ENCODE peak calls at places on chromosomes 7 and 10, in seven cellular contexts. X, N, R, I, P, J and H are unnamed samples.

GRCh38 chr10:122140941-122141623 is 130.0 kb upstream of the BTBD16 start:
- DNase-seq in X (peak; percentile 98), P (peak; percentile 94), N (no peak), J (no peak), R (no peak), I (no peak), H (peak; percentile 94)

GRCh38 chr10:57880441-57881301 is 387.0 kb downstream of the IPMK start:
- DNase-seq in I (no peak), N (no peak), R (no peak), J (no peak), X (no peak), P (no peak), H (no peak)

GRCh38 chr7:127908430-127909258 is 122.6 kb downstream of the LRRC4 start:
- DNase-seq in X (no peak), R (no peak), P (no peak), J (no peak), I (no peak), N (no peak), H (no peak)

GRCh38 chr10:97173036-97173435 is 12.7 kb downstream of the SLIT1 start:
- DNase-seq in X (peak; percentile 33), N (no peak), J (no peak), I (no peak), R (no peak), P (no peak), H (no peak)

GRCh38 chr7:90178592-90179279 is 24.5 kb downstream of the STEAP1 start:
- DNase-seq in J (no peak), X (no peak), R (no peak), N (no peak), P (no peak), I (no peak), H (no peak)

GRCh38 chr10:132980426-132981172 is 38.2 kb upstream of the CFAP46 start:
- DNase-seq in R (no peak), N (no peak), I (no peak), P (no peak), X (no peak), J (no peak), H (peak; percentile 32)

GRCh38 chr7:66627151-66627681 is 1.5 kb upstream of the KCTD7 start:
- DNase-seq in R (no peak), X (no peak), J (no peak), I (no peak), N (no peak), P (no peak), H (no peak)

GRCh38 chr10:125205431-125205830 is 45.1 kb upstream of the CTBP2 start:
- DNase-seq in X (no peak), R (no peak), J (no peak), P (no peak), N (no peak), I (no peak), H (no peak)

GRCh38 chr10:43230101-43230908 is 36.6 kb downstream of the RASGEF1A start:
- DNase-seq in X (peak; percentile 57), J (no peak), P (no peak), R (peak; percentile 33), N (peak; percentile 33), I (no peak), H (peak; percentile 5)

DNA sequence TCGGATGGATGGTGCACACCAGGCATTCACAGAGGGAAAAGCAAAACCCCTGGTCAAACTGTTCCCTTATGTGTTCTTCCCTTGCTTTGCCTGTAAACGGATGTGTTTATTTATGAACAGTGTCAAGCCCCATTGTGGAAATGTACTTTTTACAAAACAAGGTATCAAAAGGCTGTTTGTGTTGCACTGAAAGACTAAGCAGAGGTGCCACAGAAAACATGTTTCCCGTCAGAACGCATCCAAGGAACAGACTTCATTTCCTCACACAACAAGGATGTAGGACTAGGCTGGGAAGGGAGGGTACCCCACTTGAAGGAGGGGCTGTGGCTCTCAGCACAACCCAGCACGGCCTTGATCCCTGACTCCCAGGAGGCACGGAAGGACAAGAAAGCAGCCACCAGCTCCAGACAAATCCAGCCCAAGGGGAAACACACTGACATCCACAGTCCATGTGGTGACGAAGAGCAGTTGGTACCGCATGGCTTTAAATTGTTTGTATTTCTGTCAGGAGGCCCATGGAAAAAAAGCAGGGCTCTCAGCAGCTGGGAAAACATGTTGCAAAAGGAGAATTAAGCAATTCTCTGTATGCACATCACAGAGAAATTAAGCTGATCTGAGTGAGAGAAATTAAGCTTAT is 85.6 kb downstream of the RNF216 start:
- DNase-seq in R (no peak), J (no peak), I (peak; percentile 57), P (no peak), X (peak; percentile 86), N (no peak), H (peak; percentile 64)
- H3K27ac ChIP-seq in R (peak overlapping the region; percentile 61), J (no peak overlapping the region), I (peak overlapping the region; percentile 81), P (peak overlapping the region; percentile 99), X (peak overlapping the region; percentile 87), N (no peak overlapping the region), H (peak overlapping the region; percentile 77)

DNA sequence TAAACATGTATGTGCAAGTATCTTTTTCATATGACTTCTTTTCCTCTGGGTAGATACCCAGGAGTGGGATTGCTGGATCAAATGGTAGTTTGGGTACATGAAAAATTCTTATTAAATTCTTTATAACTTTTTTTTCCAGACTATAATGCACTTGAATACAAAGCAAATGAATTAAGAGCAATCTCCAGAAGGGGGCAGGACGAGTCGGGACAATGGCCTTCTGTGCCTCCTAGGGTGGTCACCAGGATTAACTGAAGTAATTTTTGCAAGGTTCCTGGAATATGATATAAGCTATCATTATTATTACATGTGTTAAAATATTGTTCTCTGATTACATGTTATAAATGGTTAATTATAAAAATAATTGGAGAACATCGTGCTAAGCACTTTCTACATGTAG is 127.2 kb downstream of the PPP1R17 start:
- DNase-seq in I (peak; percentile 17), R (no peak), N (no peak), X (no peak), P (no peak), J (no peak), H (no peak)
- TF ChIP-seq CTCF in I (no peak), R (no peak), N (peak; percentile 69), X (no peak), P (no peak), J (no peak), H (peak; percentile 13)

GRCh38 chr7:143025331-143025730 is 1.6 kb downstream of the OR9A2 start:
- DNase-seq in J (no peak), P (no peak), R (no peak), N (no peak), I (no peak), X (no peak), H (no peak)
- H3K27ac ChIP-seq in J (no peak overlapping the region), P (no peak overlapping the region), R (no peak overlapping the region), N (no peak overlapping the region), I (no peak overlapping the region), X (no peak overlapping the region), H (no peak overlapping the region)

GRCh38 chr7:100630066-100630465 is 11.3 kb downstream of the TFR2 start:
- DNase-seq in N (no peak), I (no peak), X (no peak), J (no peak), P (no peak), R (no peak), H (no peak)

GRCh38 chr7:100629117-100629711 is 12.1 kb downstream of the TFR2 start:
- DNase-seq in N (peak; percentile 85), P (no peak), I (peak; percentile 35), R (no peak), J (no peak), X (no peak), H (no peak)

GRCh38 chr7:100627238-100627549 is 14.2 kb downstream of the TFR2 start:
- DNase-seq in R (no peak), I (no peak), P (no peak), N (no peak), X (no peak), J (no peak), H (no peak)

DNA sequence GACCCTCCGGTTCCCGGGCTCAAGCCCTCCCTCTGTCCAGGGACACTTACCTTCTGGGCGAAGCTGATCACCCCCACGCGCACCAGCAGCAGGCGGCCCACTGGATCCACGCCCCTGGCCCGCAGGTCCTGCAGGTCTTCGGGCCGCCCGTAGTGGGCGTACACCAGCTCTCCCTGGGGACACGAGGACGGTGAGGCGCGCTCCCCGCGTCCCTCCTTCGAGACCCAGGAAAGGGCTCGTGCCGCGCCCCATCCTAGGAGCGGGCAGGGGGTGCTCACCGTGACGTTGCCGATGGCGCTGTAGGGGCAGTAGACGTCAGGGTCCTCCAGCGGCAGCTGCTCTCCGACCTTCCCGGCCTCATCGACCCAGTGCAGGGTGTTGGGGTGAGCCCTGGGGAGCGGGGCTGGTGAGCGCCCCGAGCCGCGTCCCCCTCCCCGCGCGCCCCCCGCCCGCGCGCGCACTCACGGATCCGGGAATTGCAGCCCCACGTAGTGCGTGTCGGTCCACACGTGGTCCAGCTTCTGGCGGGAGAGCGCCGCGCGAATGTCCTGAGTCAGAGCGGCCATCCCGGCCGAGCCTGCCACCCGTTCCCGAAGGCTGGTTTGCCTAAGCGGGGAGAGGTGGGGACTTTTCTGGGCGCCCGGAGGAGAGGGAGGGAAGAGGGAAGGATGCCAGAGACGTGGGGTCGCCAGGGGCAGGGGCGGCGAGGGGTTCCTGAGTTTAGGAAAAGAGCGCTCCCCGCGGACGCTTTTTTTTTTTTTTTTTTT is 8.2 kb downstream of the TFR2 start:
- DNase-seq in N (peak; percentile 65), P (no peak), X (no peak), J (peak; percentile 34), I (peak; percentile 43), R (no peak), H (peak; percentile 43)
- TF ChIP-seq CTCF in N (peak; percentile 59), P (no peak), X (no peak), J (peak; percentile 36), I (no peak), R (no peak), H (no peak)

DNA sequence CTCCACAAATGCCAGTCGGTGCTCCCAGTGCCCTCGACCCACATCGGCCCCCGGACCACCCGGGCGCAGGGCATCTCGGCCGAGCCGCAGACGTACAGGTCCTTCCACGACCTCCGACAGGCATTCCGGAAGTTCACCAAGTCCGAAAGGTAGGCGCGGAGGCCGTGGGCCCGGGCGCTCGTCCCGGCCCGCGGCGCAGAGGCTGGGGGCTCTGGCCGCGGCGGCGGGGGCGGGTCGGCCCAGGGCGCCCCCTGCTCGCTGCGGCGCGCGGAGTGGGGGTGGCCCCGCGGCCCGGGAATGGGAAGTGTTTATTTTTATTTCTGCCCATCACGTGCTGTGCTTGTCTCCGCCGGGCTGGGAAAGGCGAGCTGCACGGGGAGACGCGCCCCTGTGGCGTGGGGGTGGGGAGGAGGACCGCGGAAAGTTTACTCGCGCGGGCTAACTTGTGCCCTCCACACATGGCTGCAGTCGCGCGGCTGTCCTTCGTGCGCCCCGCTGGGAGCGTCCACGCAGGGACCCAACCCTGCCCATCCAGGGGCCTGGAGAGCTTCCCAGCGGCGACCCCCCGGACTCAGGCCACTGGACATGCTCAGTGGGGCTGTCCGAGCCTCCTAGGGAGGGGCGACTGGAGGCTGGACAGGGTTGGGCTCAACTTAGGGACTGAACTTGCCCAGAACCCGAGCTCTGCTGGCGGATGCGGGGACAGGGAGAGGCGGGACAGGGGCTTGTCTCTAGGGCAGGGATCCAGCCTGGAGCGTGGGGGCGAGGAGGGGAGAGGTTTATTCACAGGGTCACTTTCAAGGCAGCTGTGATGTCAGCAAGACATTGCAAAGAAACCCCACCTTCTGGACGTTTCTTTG is 82.6 kb upstream of the PRKG1 start:
- DNase-seq in N (peak; percentile 43), I (peak; percentile 51), J (no peak), R (peak; percentile 48), P (no peak), X (peak; percentile 88), H (peak; percentile 84)
- H3K27ac ChIP-seq in N (no peak overlapping the region), I (peak overlapping the region; percentile 87), J (no peak overlapping the region), R (peak overlapping the region; percentile 61), P (peak overlapping the region; percentile 97), X (peak overlapping the region; percentile 96), H (peak overlapping the region; percentile 95)